ENCODE peak calls at places on chromosome 10, in eight cellular contexts. B, R, F, V, Z, W, Q and O are unnamed samples.

GRCh38 chr10:121096617-121097431 is 245.7 kb downstream of the WDR11 start:
- DNase-seq in Z (peak; percentile 99), R (no peak), F (peak; percentile 3), W (no peak), V (no peak), Q (peak; percentile 51), B (no peak), O (peak; percentile 91)

GRCh38 chr10:49200859-49201258 is 12.7 kb upstream of the TMEM273 start:
- DNase-seq in V (no peak), Z (no peak), B (no peak), F (no peak), W (no peak), Q (no peak), R (no peak), O (no peak)

GRCh38 chr10:7593068-7593467 is 73.7 kb downstream of the ITIH5 start:
- DNase-seq in F (no peak), V (no peak), Z (peak; percentile 31), R (no peak), Q (peak; percentile 32), W (no peak), B (no peak), O (no peak)

GRCh38 chr10:79102056-79102874 is 33.5 kb downstream of the ZMIZ1 start:
- DNase-seq in R (peak; percentile 85), V (no peak), W (no peak), Z (peak; percentile 34), B (no peak), F (peak; percentile 44), Q (peak; percentile 80), O (peak; percentile 43)

GRCh38 chr10:11513727-11514126 is 97.7 kb downstream of the USP6NL start:
- DNase-seq in F (no peak), Z (no peak), R (no peak), V (no peak), Q (no peak), W (no peak), B (no peak), O (no peak)

GRCh38 chr10:31479752-31480151 is 160.7 kb downstream of the ZEB1 start:
- DNase-seq in V (no peak), F (no peak), Z (no peak), Q (no peak), W (no peak), B (no peak), R (no peak), O (no peak)

GRCh38 chr10:79052311-79053080 is 16.3 kb upstream of the ZMIZ1 start:
- DNase-seq in V (peak; percentile 27), R (peak; percentile 12), B (no peak), W (no peak), Q (no peak), Z (peak; percentile 22), F (peak; percentile 55), O (no peak)

GRCh38 chr10:7957591-7957990 is 96.9 kb upstream of the GATA3 start:
- DNase-seq in Q (no peak), B (no peak), W (no peak), F (no peak), V (no peak), R (no peak), Z (no peak), O (no peak)

GRCh38 chr10:101397140-101397539 is 43.2 kb downstream of the BTRC start:
- DNase-seq in F (peak; percentile 16), B (no peak), Q (no peak), W (no peak), Z (peak; percentile 87), R (peak; percentile 17), V (no peak), O (peak; percentile 63)

GRCh38 chr10:86648706-86649426 is 5.5 kb upstream of the OPN4 start:
- DNase-seq in V (peak; percentile 75), Z (peak; percentile 89), R (peak; percentile 74), B (no peak), W (no peak), Q (peak; percentile 53), F (no peak), O (peak; percentile 48)

GRCh38 chr10:9443758-9444157 is 1389.3 kb downstream of the GATA3 start:
- DNase-seq in B (no peak), F (no peak), R (no peak), Z (no peak), V (no peak), W (no peak), Q (no peak), O (no peak)

GRCh38 chr10:11396311-11396960 is 215.0 kb downstream of the USP6NL start:
- DNase-seq in R (no peak), Z (no peak), B (no peak), Q (no peak), W (no peak), V (no peak), F (no peak), O (no peak)

GRCh38 chr10:70673929-70674559 is 1.7 kb downstream of the ADAMTS14 start:
- DNase-seq in V (no peak), Z (no peak), B (no peak), R (no peak), Q (no peak), W (no peak), F (no peak), O (no peak)

GRCh38 chr10:103736763-103737162 is 118.6 kb downstream of the SH3PXD2A start:
- DNase-seq in W (no peak), Z (no peak), F (peak; percentile 18), B (no peak), Q (no peak), R (no peak), V (no peak), O (no peak)
- H3K4me3 ChIP-seq in W (no peak overlapping the region), Z (no peak overlapping the region), F (no peak overlapping the region), B (no peak overlapping the region), Q (no peak overlapping the region), R (no peak overlapping the region), V (no peak overlapping the region), O (no peak overlapping the region)

DNA sequence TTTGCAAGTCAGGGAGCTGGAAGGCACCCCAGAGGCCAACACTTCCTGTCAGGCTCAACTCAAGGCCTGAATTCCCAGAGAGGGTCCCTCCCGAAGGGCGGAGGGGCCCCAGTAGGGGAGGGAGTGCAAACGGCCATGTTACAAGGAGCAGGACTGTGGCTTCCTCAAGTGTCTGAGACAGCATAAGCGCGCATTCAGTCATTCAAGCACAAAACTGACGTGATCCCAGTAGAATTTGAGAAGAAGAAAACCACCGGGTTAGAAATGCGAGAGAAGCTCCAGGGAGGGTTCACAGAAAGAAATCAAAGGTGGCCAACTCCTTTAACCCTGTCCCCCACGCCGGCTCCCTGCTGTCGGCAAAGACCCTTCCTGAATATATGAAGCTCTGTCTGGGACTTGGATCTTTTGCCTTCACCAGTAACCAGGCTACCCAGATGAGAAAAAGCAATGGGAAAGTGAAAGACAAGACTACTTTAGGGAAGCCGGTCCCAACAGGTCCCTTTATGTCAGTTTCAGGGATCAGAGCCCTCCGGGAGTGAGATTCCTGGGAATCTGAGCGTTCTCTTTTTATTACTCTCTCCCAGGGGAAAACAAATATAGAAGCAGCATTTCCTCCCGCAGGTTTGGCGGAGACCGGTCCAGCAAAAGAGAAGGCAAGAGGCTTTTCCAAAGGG is 1.3 kb downstream of the AFAP1L2 start:
- DNase-seq in F (no peak), W (no peak), B (no peak), Q (no peak), Z (no peak), V (no peak), R (no peak), O (no peak)
- H3K4me3 ChIP-seq in F (no peak overlapping the region), W (peak overlapping the region; percentile 96), B (peak overlapping the region; percentile 54), Q (peak overlapping the region; percentile 63), Z (peak overlapping the region; percentile 31), V (peak overlapping the region; percentile 75), R (peak overlapping the region; percentile 79), O (peak overlapping the region; percentile 53)

GRCh38 chr10:21508987-21509334 is 16.5 kb downstream of the SKIDA1 start:
- DNase-seq in V (no peak), R (no peak), F (no peak), W (no peak), Z (no peak), B (no peak), Q (no peak), O (peak; percentile 25)

GRCh38 chr10:21511931-21512330 is 13.6 kb downstream of the SKIDA1 start:
- DNase-seq in Q (no peak), Z (no peak), F (no peak), R (no peak), B (no peak), W (no peak), V (no peak), O (peak; percentile 56)

GRCh38 chr10:21507066-21507669 is 18.3 kb downstream of the SKIDA1 start:
- DNase-seq in W (no peak), Q (no peak), R (no peak), Z (no peak), B (no peak), F (no peak), V (no peak), O (no peak)

GRCh38 chr10:21510218-21511070 is 15.0 kb downstream of the SKIDA1 start:
- DNase-seq in Q (no peak), W (no peak), R (no peak), F (no peak), B (no peak), Z (no peak), V (no peak), O (peak; percentile 43)

GRCh38 chr10:21509391-21510217 is 15.9 kb downstream of the SKIDA1 start:
- DNase-seq in R (no peak), B (no peak), W (no peak), Z (no peak), F (no peak), Q (no peak), V (no peak), O (peak; percentile 13)
- H3K4me3 ChIP-seq in R (peak overlapping the region; percentile 37), B (peak overlapping the region; percentile 59), W (no peak overlapping the region), Z (peak overlapping the region; percentile 78), F (no peak overlapping the region), Q (peak overlapping the region; percentile 49), V (no peak overlapping the region), O (peak overlapping the region; percentile 20)

DNA sequence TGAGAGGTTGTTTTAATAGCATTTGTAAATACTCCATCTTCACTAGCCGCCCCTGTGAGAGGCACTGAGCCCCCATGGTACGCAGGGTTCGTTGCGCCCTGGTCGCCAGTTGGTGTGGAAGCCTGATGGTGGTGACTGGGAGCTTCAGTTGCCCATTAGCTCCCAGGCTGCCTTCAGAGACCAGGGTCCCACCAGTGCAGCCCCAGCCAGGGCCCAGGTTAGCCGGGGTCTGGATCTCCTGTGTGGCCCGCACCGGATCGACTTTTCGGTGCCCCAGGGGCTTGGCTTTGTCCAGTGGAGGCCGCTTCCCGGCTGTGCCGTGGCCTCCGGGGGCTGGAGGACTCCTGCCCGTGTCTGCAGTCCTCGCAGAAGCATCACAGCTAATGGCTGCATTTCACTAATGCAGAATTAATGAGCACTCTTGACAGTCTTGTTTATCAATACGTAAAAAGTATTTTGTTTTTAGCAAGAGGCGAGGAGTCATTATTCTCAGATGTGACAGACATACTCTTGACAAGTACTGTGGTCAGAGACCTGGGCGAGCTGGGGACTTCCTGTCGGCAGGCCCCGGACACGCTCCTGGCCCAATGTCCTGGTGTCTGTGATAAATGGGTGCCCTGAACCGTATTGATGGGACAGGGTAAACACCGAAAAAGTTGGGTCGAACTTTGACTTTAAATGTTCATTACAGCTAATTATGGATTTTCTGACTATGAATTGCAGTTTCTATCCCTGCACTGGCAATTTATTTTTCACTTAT is 99.8 kb downstream of the NKX6-2 start:
- DNase-seq in R (no peak), Z (no peak), B (no peak), Q (peak; percentile 5), F (no peak), W (no peak), V (no peak), O (no peak)
- H3K4me3 ChIP-seq in R (no peak overlapping the region), Z (no peak overlapping the region), B (no peak overlapping the region), Q (no peak overlapping the region), F (no peak overlapping the region), W (no peak overlapping the region), V (peak overlapping the region; percentile 44), O (no peak overlapping the region)